ENCODE peak calls at places on chromosomes 13 and 19, in nine cellular contexts. One of them, this sample, is unnamed.

GRCh38 chr19:11281336-11282049 is 14.5 kb upstream of the TSPAN16 start:
- DNase-seq in ureter: no peak
- DNase-seq in C1 segment of cervical spinal cord: no peak
- DNase-seq in COLO829: no peak
- DNase-seq in stimulated activated CD4-positive, alpha-beta T cell treated with anti-CD3 and anti-CD28 coated beads, Interleukin-12 subunit alpha, Interleukin-12 subunit beta, amount 100 ng/mL, for 4 hours: no peak
- DNase-seq in WTC11: no peak
- DNase-seq in stimulated activated CD8-positive, alpha-beta memory T cell treated with anti-CD3 and anti-CD28 coated beads, Interleukin-7, amount 100 ng/mL, for 24 hours: no peak
- DNase-seq in hepatic stellate cell: peak
- DNase-seq in heart left ventricle: no peak
- DNase-seq in this sample: no peak

GRCh38 chr13:74074723-74075122 is 59.5 kb downstream of the KLF12 start:
- DNase-seq in COLO829: no peak
- DNase-seq in stimulated activated CD8-positive, alpha-beta memory T cell treated with anti-CD3 and anti-CD28 coated beads, Interleukin-7, amount 100 ng/mL, for 24 hours: no peak
- DNase-seq in stimulated activated CD4-positive, alpha-beta T cell treated with anti-CD3 and anti-CD28 coated beads, Interleukin-12 subunit alpha, Interleukin-12 subunit beta, amount 100 ng/mL, for 4 hours: no peak
- DNase-seq in WTC11: no peak
- DNase-seq in heart left ventricle: no peak
- DNase-seq in C1 segment of cervical spinal cord: no peak
- DNase-seq in ureter: no peak
- DNase-seq in hepatic stellate cell: no peak
- DNase-seq in this sample: no peak

GRCh38 chr19:48090281-48090802 is 20.3 kb downstream of the PLA2G4C start:
- DNase-seq in heart left ventricle: no peak
- DNase-seq in C1 segment of cervical spinal cord: no peak
- DNase-seq in WTC11: no peak
- DNase-seq in hepatic stellate cell: no peak
- DNase-seq in ureter: no peak
- DNase-seq in COLO829: peak
- DNase-seq in stimulated activated CD4-positive, alpha-beta T cell treated with anti-CD3 and anti-CD28 coated beads, Interleukin-12 subunit alpha, Interleukin-12 subunit beta, amount 100 ng/mL, for 4 hours: no peak
- DNase-seq in stimulated activated CD8-positive, alpha-beta memory T cell treated with anti-CD3 and anti-CD28 coated beads, Interleukin-7, amount 100 ng/mL, for 24 hours: no peak
- DNase-seq in this sample: no peak

GRCh38 chr13:35914662-35915061 is 216.5 kb downstream of the DCLK1 start:
- DNase-seq in heart left ventricle: no peak
- DNase-seq in stimulated activated CD8-positive, alpha-beta memory T cell treated with anti-CD3 and anti-CD28 coated beads, Interleukin-7, amount 100 ng/mL, for 24 hours: no peak
- DNase-seq in stimulated activated CD4-positive, alpha-beta T cell treated with anti-CD3 and anti-CD28 coated beads, Interleukin-12 subunit alpha, Interleukin-12 subunit beta, amount 100 ng/mL, for 4 hours: no peak
- DNase-seq in COLO829: no peak
- DNase-seq in WTC11: no peak
- DNase-seq in hepatic stellate cell: no peak
- DNase-seq in ureter: no peak
- DNase-seq in C1 segment of cervical spinal cord: no peak
- DNase-seq in this sample: no peak

GRCh38 chr13:25200783-25201182 is 28.7 kb upstream of the AMER2 start:
- DNase-seq in WTC11: no peak
- DNase-seq in COLO829: no peak
- DNase-seq in heart left ventricle: no peak
- DNase-seq in ureter: no peak
- DNase-seq in C1 segment of cervical spinal cord: no peak
- DNase-seq in stimulated activated CD4-positive, alpha-beta T cell treated with anti-CD3 and anti-CD28 coated beads, Interleukin-12 subunit alpha, Interleukin-12 subunit beta, amount 100 ng/mL, for 4 hours: no peak
- DNase-seq in stimulated activated CD8-positive, alpha-beta memory T cell treated with anti-CD3 and anti-CD28 coated beads, Interleukin-7, amount 100 ng/mL, for 24 hours: no peak
- DNase-seq in hepatic stellate cell: no peak
- DNase-seq in this sample: no peak

GRCh38 chr13:98020271-98020670 is 66.8 kb downstream of the IPO5 start:
- DNase-seq in COLO829: no peak
- DNase-seq in C1 segment of cervical spinal cord: no peak
- DNase-seq in ureter: no peak
- DNase-seq in stimulated activated CD4-positive, alpha-beta T cell treated with anti-CD3 and anti-CD28 coated beads, Interleukin-12 subunit alpha, Interleukin-12 subunit beta, amount 100 ng/mL, for 4 hours: no peak
- DNase-seq in stimulated activated CD8-positive, alpha-beta memory T cell treated with anti-CD3 and anti-CD28 coated beads, Interleukin-7, amount 100 ng/mL, for 24 hours: no peak
- DNase-seq in WTC11: no peak
- DNase-seq in heart left ventricle: no peak
- DNase-seq in hepatic stellate cell: no peak
- DNase-seq in this sample: no peak

GRCh38 chr19:49820125-49820524 is 2.0 kb downstream of the MED25 start:
- DNase-seq in stimulated activated CD4-positive, alpha-beta T cell treated with anti-CD3 and anti-CD28 coated beads, Interleukin-12 subunit alpha, Interleukin-12 subunit beta, amount 100 ng/mL, for 4 hours: no peak
- DNase-seq in hepatic stellate cell: no peak
- DNase-seq in WTC11: no peak
- DNase-seq in stimulated activated CD8-positive, alpha-beta memory T cell treated with anti-CD3 and anti-CD28 coated beads, Interleukin-7, amount 100 ng/mL, for 24 hours: no peak
- DNase-seq in heart left ventricle: peak
- DNase-seq in COLO829: no peak
- DNase-seq in ureter: no peak
- DNase-seq in C1 segment of cervical spinal cord: no peak
- DNase-seq in this sample: no peak

GRCh38 chr13:76455960-76456359 is 430.2 kb downstream of the KCTD12 start:
- DNase-seq in WTC11: no peak
- DNase-seq in COLO829: peak
- DNase-seq in stimulated activated CD4-positive, alpha-beta T cell treated with anti-CD3 and anti-CD28 coated beads, Interleukin-12 subunit alpha, Interleukin-12 subunit beta, amount 100 ng/mL, for 4 hours: no peak
- DNase-seq in heart left ventricle: no peak
- DNase-seq in C1 segment of cervical spinal cord: no peak
- DNase-seq in ureter: no peak
- DNase-seq in hepatic stellate cell: no peak
- DNase-seq in stimulated activated CD8-positive, alpha-beta memory T cell treated with anti-CD3 and anti-CD28 coated beads, Interleukin-7, amount 100 ng/mL, for 24 hours: no peak
- DNase-seq in this sample: no peak

GRCh38 chr19:58330458-58330857 is 3.7 kb downstream of the ZSCAN22 start:
- DNase-seq in WTC11: no peak
- DNase-seq in ureter: no peak
- DNase-seq in C1 segment of cervical spinal cord: peak
- DNase-seq in heart left ventricle: no peak
- DNase-seq in hepatic stellate cell: peak
- DNase-seq in COLO829: peak
- DNase-seq in stimulated activated CD8-positive, alpha-beta memory T cell treated with anti-CD3 and anti-CD28 coated beads, Interleukin-7, amount 100 ng/mL, for 24 hours: no peak
- DNase-seq in stimulated activated CD4-positive, alpha-beta T cell treated with anti-CD3 and anti-CD28 coated beads, Interleukin-12 subunit alpha, Interleukin-12 subunit beta, amount 100 ng/mL, for 4 hours: no peak
- DNase-seq in this sample: no peak

GRCh38 chr13:113547248-113547971 is 37.1 kb upstream of the TFDP1 start:
- DNase-seq in heart left ventricle: peak
- DNase-seq in ureter: peak
- DNase-seq in hepatic stellate cell: no peak
- DNase-seq in C1 segment of cervical spinal cord: no peak
- DNase-seq in WTC11: no peak
- DNase-seq in COLO829: no peak
- DNase-seq in stimulated activated CD4-positive, alpha-beta T cell treated with anti-CD3 and anti-CD28 coated beads, Interleukin-12 subunit alpha, Interleukin-12 subunit beta, amount 100 ng/mL, for 4 hours: no peak
- DNase-seq in stimulated activated CD8-positive, alpha-beta memory T cell treated with anti-CD3 and anti-CD28 coated beads, Interleukin-7, amount 100 ng/mL, for 24 hours: no peak
- DNase-seq in this sample: peak

GRCh38 chr19:11457831-11458230 is 22.4 kb downstream of the PRKCSH start:
- DNase-seq in ureter: no peak
- DNase-seq in COLO829: no peak
- DNase-seq in C1 segment of cervical spinal cord: no peak
- DNase-seq in hepatic stellate cell: no peak
- DNase-seq in heart left ventricle: no peak
- DNase-seq in WTC11: no peak
- DNase-seq in stimulated activated CD4-positive, alpha-beta T cell treated with anti-CD3 and anti-CD28 coated beads, Interleukin-12 subunit alpha, Interleukin-12 subunit beta, amount 100 ng/mL, for 4 hours: no peak
- DNase-seq in stimulated activated CD8-positive, alpha-beta memory T cell treated with anti-CD3 and anti-CD28 coated beads, Interleukin-7, amount 100 ng/mL, for 24 hours: no peak
- DNase-seq in this sample: no peak

GRCh38 chr19:15374105-15374651 is 5.4 kb downstream of the AKAP8 start:
- DNase-seq in COLO829: no peak
- DNase-seq in WTC11: no peak
- DNase-seq in stimulated activated CD8-positive, alpha-beta memory T cell treated with anti-CD3 and anti-CD28 coated beads, Interleukin-7, amount 100 ng/mL, for 24 hours: no peak
- DNase-seq in hepatic stellate cell: no peak
- DNase-seq in C1 segment of cervical spinal cord: no peak
- DNase-seq in ureter: no peak
- DNase-seq in stimulated activated CD4-positive, alpha-beta T cell treated with anti-CD3 and anti-CD28 coated beads, Interleukin-12 subunit alpha, Interleukin-12 subunit beta, amount 100 ng/mL, for 4 hours: no peak
- DNase-seq in heart left ventricle: peak
- DNase-seq in this sample: peak

GRCh38 chr13:55613429-55614187 is 1527.1 kb upstream of the PRR20A start:
- DNase-seq in stimulated activated CD4-positive, alpha-beta T cell treated with anti-CD3 and anti-CD28 coated beads, Interleukin-12 subunit alpha, Interleukin-12 subunit beta, amount 100 ng/mL, for 4 hours: no peak
- DNase-seq in hepatic stellate cell: no peak
- DNase-seq in WTC11: no peak
- DNase-seq in heart left ventricle: no peak
- DNase-seq in COLO829: no peak
- DNase-seq in stimulated activated CD8-positive, alpha-beta memory T cell treated with anti-CD3 and anti-CD28 coated beads, Interleukin-7, amount 100 ng/mL, for 24 hours: no peak
- DNase-seq in ureter: no peak
- DNase-seq in C1 segment of cervical spinal cord: no peak
- DNase-seq in this sample: no peak

GRCh38 chr13:51420681-51421476 is 32.0 kb downstream of the INTS6 start:
- DNase-seq in stimulated activated CD4-positive, alpha-beta T cell treated with anti-CD3 and anti-CD28 coated beads, Interleukin-12 subunit alpha, Interleukin-12 subunit beta, amount 100 ng/mL, for 4 hours: no peak
- DNase-seq in COLO829: no peak
- DNase-seq in C1 segment of cervical spinal cord: no peak
- DNase-seq in WTC11: no peak
- DNase-seq in heart left ventricle: no peak
- DNase-seq in stimulated activated CD8-positive, alpha-beta memory T cell treated with anti-CD3 and anti-CD28 coated beads, Interleukin-7, amount 100 ng/mL, for 24 hours: no peak
- DNase-seq in ureter: no peak
- DNase-seq in hepatic stellate cell: no peak
- DNase-seq in this sample: no peak

GRCh38 chr19:49101160-49101559 is 13.0 kb upstream of the LIN7B start:
- DNase-seq in hepatic stellate cell: no peak
- DNase-seq in C1 segment of cervical spinal cord: no peak
- DNase-seq in stimulated activated CD4-positive, alpha-beta T cell treated with anti-CD3 and anti-CD28 coated beads, Interleukin-12 subunit alpha, Interleukin-12 subunit beta, amount 100 ng/mL, for 4 hours: no peak
- DNase-seq in WTC11: no peak
- DNase-seq in COLO829: no peak
- DNase-seq in heart left ventricle: no peak
- DNase-seq in stimulated activated CD8-positive, alpha-beta memory T cell treated with anti-CD3 and anti-CD28 coated beads, Interleukin-7, amount 100 ng/mL, for 24 hours: no peak
- DNase-seq in ureter: no peak
- DNase-seq in this sample: no peak

GRCh38 chr19:36169084-36169760 is 17.0 kb upstream of the COX7A1 start:
- DNase-seq in COLO829: no peak
- DNase-seq in stimulated activated CD4-positive, alpha-beta T cell treated with anti-CD3 and anti-CD28 coated beads, Interleukin-12 subunit alpha, Interleukin-12 subunit beta, amount 100 ng/mL, for 4 hours: no peak
- DNase-seq in ureter: no peak
- DNase-seq in C1 segment of cervical spinal cord: no peak
- DNase-seq in heart left ventricle: peak
- DNase-seq in hepatic stellate cell: no peak
- DNase-seq in WTC11: no peak
- DNase-seq in stimulated activated CD8-positive, alpha-beta memory T cell treated with anti-CD3 and anti-CD28 coated beads, Interleukin-7, amount 100 ng/mL, for 24 hours: no peak
- DNase-seq in this sample: no peak

GRCh38 chr19:35911790-35912189 is 3.7 kb upstream of the TYROBP start:
- DNase-seq in heart left ventricle: no peak
- DNase-seq in hepatic stellate cell: no peak
- DNase-seq in stimulated activated CD4-positive, alpha-beta T cell treated with anti-CD3 and anti-CD28 coated beads, Interleukin-12 subunit alpha, Interleukin-12 subunit beta, amount 100 ng/mL, for 4 hours: no peak
- DNase-seq in COLO829: no peak
- DNase-seq in WTC11: no peak
- DNase-seq in C1 segment of cervical spinal cord: no peak
- DNase-seq in stimulated activated CD8-positive, alpha-beta memory T cell treated with anti-CD3 and anti-CD28 coated beads, Interleukin-7, amount 100 ng/mL, for 24 hours: no peak
- DNase-seq in ureter: no peak
- DNase-seq in this sample: peak

GRCh38 chr13:104385409-104385808 is 1319.2 kb upstream of the SLC10A2 start:
- DNase-seq in stimulated activated CD8-positive, alpha-beta memory T cell treated with anti-CD3 and anti-CD28 coated beads, Interleukin-7, amount 100 ng/mL, for 24 hours: no peak
- DNase-seq in ureter: no peak
- DNase-seq in C1 segment of cervical spinal cord: no peak
- DNase-seq in heart left ventricle: no peak
- DNase-seq in WTC11: no peak
- DNase-seq in hepatic stellate cell: no peak
- DNase-seq in stimulated activated CD4-positive, alpha-beta T cell treated with anti-CD3 and anti-CD28 coated beads, Interleukin-12 subunit alpha, Interleukin-12 subunit beta, amount 100 ng/mL, for 4 hours: no peak
- DNase-seq in COLO829: no peak
- DNase-seq in this sample: no peak